ENCODE peak calls at places on chromosomes 12 and 14, in ten cellular contexts. E, X, U, S, C, W, I, A, H and D are unnamed samples.

GRCh38 chr12:48615681-48616080 is 45.8 kb upstream of the LALBA start:
- DNase-seq in U (no peak), S (no peak), C (no peak), A (no peak), W (no peak), H (no peak), I (no peak), X (no peak), E (no peak), D (no peak)

GRCh38 chr12:94942663-94943062 is 60.8 kb downstream of the NDUFA12 start:
- DNase-seq in W (no peak), H (no peak), E (no peak), S (no peak), C (no peak), A (no peak), X (no peak), U (no peak), I (no peak), D (no peak)

GRCh38 chr12:103680591-103681065 is 93.6 kb downstream of the STAB2 start:
- DNase-seq in E (peak), U (no peak), I (peak), X (no peak), S (peak), W (no peak), C (no peak), A (no peak), H (peak), D (no peak)

GRCh38 chr12:76946451-76946850 is 67.6 kb upstream of the CSRP2 start:
- DNase-seq in W (no peak), X (no peak), E (no peak), H (no peak), I (no peak), C (no peak), A (no peak), U (no peak), S (no peak), D (no peak)

GRCh38 chr12:123126294-123127144 is 24.4 kb downstream of the PITPNM2 start:
- DNase-seq in W (no peak), A (no peak), X (no peak), I (no peak), H (no peak), C (peak), S (no peak), U (no peak), E (peak), D (peak)

GRCh38 chr12:92908108-92908507 is 21.0 kb downstream of the EEA1 start:
- DNase-seq in A (no peak), S (no peak), I (no peak), C (no peak), W (no peak), X (no peak), H (no peak), U (peak), E (no peak), D (no peak)

GRCh38 chr12:94677778-94678177 is 27.4 kb upstream of the TMCC3 start:
- DNase-seq in A (no peak), E (no peak), I (no peak), H (no peak), U (no peak), X (no peak), W (peak), S (no peak), C (no peak), D (no peak)

GRCh38 chr12:25718081-25718731 is 165.1 kb upstream of the LMNTD1 start:
- DNase-seq in U (no peak), I (no peak), X (no peak), A (no peak), H (no peak), C (no peak), E (no peak), S (no peak), W (no peak), D (no peak)

GRCh38 chr14:80211143-80212024 is at the start of gene DIO2:
- DNase-seq in A (no peak), E (peak), W (no peak), X (no peak), I (no peak), U (no peak), S (peak), C (peak), H (peak), D (peak)

GRCh38 chr14:34465069-34465859 is 3.2 kb upstream of the SPTSSA start:
- DNase-seq in C (no peak), E (no peak), H (no peak), W (no peak), X (peak), I (no peak), S (no peak), A (no peak), U (no peak), D (no peak)

GRCh38 chr12:45122776-45123380 is 72.0 kb upstream of the DBX2 start:
- DNase-seq in C (no peak), H (no peak), X (peak), A (peak), I (peak), S (peak), E (no peak), W (no peak), U (no peak), D (no peak)